ENCODE peak calls at places on chromosomes 7 and 10, in four cellular contexts. J, F, Q and H are unnamed samples.

GRCh38 chr7:90119178-90119971 is 34.9 kb upstream of the STEAP1 start:
- DNase-seq in J (no peak), F (peak), Q (no peak), H (peak)

GRCh38 chr7:94286111-94286510 is 108.6 kb upstream of the COL1A2 start:
- DNase-seq in J (no peak), F (no peak), Q (no peak), H (peak)

GRCh38 chr10:955127-955819 is 23.8 kb upstream of the LARP4B start:
- DNase-seq in J (no peak), F (no peak), Q (no peak), H (no peak)

GRCh38 chr7:21318190-21318915 is 109.5 kb upstream of the SP4 start:
- DNase-seq in J (no peak), F (peak), Q (no peak), H (peak)

GRCh38 chr10:104680467-104681401 is 39.6 kb downstream of the SORCS3 start:
- DNase-seq in J (no peak), F (no peak), Q (peak), H (no peak)

GRCh38 chr7:18212308-18212707 is 184.7 kb upstream of the PRPS1L1 start:
- DNase-seq in J (no peak), F (no peak), Q (no peak), H (no peak)

GRCh38 chr10:87723500-87723899 is 63.8 kb downstream of the PAPSS2 start:
- DNase-seq in J (no peak), F (no peak), Q (no peak), H (no peak)

GRCh38 chr7:122136033-122136432 is 8.0 kb downstream of the AASS start:
- DNase-seq in J (no peak), F (no peak), Q (no peak), H (no peak)

GRCh38 chr10:43056568-43057011 is 20.3 kb upstream of the RET start:
- DNase-seq in J (no peak), F (no peak), Q (no peak), H (no peak)

GRCh38 chr10:120473593-120473992 is 16.6 kb downstream of the PLPP4 start:
- DNase-seq in J (no peak), F (no peak), Q (no peak), H (no peak)

GRCh38 chr10:64275774-64276173 is 754.6 kb downstream of the REEP3 start:
- DNase-seq in J (no peak), F (no peak), Q (no peak), H (no peak)

GRCh38 chr7:157320607-157320979 is 16.2 kb upstream of the DNAJB6 start:
- DNase-seq in J (no peak), F (no peak), Q (no peak), H (peak)

GRCh38 chr7:43593010-43593409 is 10.1 kb downstream of the STK17A start:
- DNase-seq in J (no peak), F (no peak), Q (no peak), H (no peak)

GRCh38 chr7:141393056-141393455 is 158.2 kb upstream of the AGK start:
- DNase-seq in J (no peak), F (no peak), Q (no peak), H (no peak)

GRCh38 chr10:3068201-3068967 is 1.0 kb downstream of the PFKP start:
- DNase-seq in J (no peak), F (no peak), Q (no peak), H (peak)

GRCh38 chr10:72567421-72567820 is 58.5 kb downstream of the MICU1 start:
- DNase-seq in J (peak), F (no peak), Q (no peak), H (peak)

GRCh38 chr10:114550756-114551290 is 107.3 kb downstream of the ABLIM1 start:
- DNase-seq in J (no peak), F (peak), Q (no peak), H (peak)

GRCh38 chr7:157046681-157047080 is 36.2 kb upstream of the MNX1 start:
- DNase-seq in J (no peak), F (no peak), Q (no peak), H (no peak)

GRCh38 chr10:101840102-101840684 is 3.4 kb downstream of the KCNIP2 start:
- DNase-seq in J (no peak), F (peak), Q (no peak), H (no peak)

GRCh38 chr7:74040791-74041520 is 13.0 kb downstream of the ELN start:
- DNase-seq in J (no peak), F (no peak), Q (no peak), H (no peak)

GRCh38 chr7:115024276-115024675 is 102.4 kb downstream of the MDFIC start:
- DNase-seq in J (no peak), F (no peak), Q (no peak), H (no peak)

GRCh38 chr7:22671177-22671879 is 55.7 kb upstream of the IL6 start:
- DNase-seq in J (no peak), F (no peak), Q (no peak), H (no peak)

GRCh38 chr7:150362989-150363769 is 5.4 kb upstream of the REPIN1 start:
- DNase-seq in J (no peak), F (no peak), Q (no peak), H (no peak)

GRCh38 chr10:102117391-102118159 is 2.6 kb downstream of the LDB1 start:
- DNase-seq in J (peak), F (no peak), Q (peak), H (peak)

GRCh38 chr10:89684604-89685003 is 16.8 kb upstream of the KIF20B start:
- DNase-seq in J (no peak), F (no peak), Q (no peak), H (no peak)

GRCh38 chr7:94509264-94509878 is at the start of gene CASD1:
- DNase-seq in J (peak), F (no peak), Q (peak), H (no peak)

GRCh38 chr7:38682602-38683001 is 51.4 kb upstream of the AMPH start:
- DNase-seq in J (no peak), F (no peak), Q (no peak), H (peak)

GRCh38 chr10:133466683-133467275 is 13.0 kb downstream of the SCART1 start:
- DNase-seq in J (peak), F (no peak), Q (no peak), H (no peak)

GRCh38 chr7:46558482-46559193 is 637.6 kb upstream of the IGFBP3 start:
- DNase-seq in J (no peak), F (no peak), Q (no peak), H (no peak)